ENCODE peak calls at places on chromosomes 4 and X, in four cellular contexts. M is HAP-1, B is heart left ventricle, C is neural crest cell. U is an unnamed sample.
A peak's percentile ranks its signal among the peaks of the same experiment; 100 is the strongest.

GRCh38 chr4:68581382-68582338 is 5.5 kb upstream of the UGT2B17 start:
- DNase-seq in M (no peak), B (no peak), C (no peak), U (no peak)

GRCh38 chr4:37970702-37971101 is 10.5 kb downstream of the PTTG2 start:
- DNase-seq in M (peak; percentile 66), B (peak; percentile 84), C (no peak), U (peak; percentile 17)

GRCh38 chr4:159027535-159027934 is 75.3 kb upstream of the RAPGEF2 start:
- DNase-seq in M (no peak), B (no peak), C (no peak), U (no peak)

GRCh38 chr4:150385606-150386005 is 196.3 kb upstream of the MAB21L2 start:
- DNase-seq in M (peak; percentile 71), B (peak; percentile 9), C (no peak), U (peak; percentile 5)

GRCh38 chrX:44428989-44429627 is 85.6 kb upstream of the EFHC2 start:
- DNase-seq in M (no peak), B (no peak), C (no peak), U (no peak)

GRCh38 chr4:99043346-99043745 is 45.2 kb downstream of the ADH5 start:
- DNase-seq in M (no peak), B (no peak), C (no peak), U (no peak)

GRCh38 chr4:167234388-167234881 is at the start of gene SPOCK3:
- DNase-seq in M (peak; percentile 68), B (peak; percentile 17), C (peak; percentile 36), U (peak; percentile 42)

GRCh38 chr4:4195354-4195753 is 31.4 kb downstream of the OTOP1 start:
- DNase-seq in M (no peak), B (no peak), C (no peak), U (no peak)

GRCh38 chr4:122576261-122577188 is 44.3 kb downstream of the IL21 start:
- DNase-seq in M (peak; percentile 32), B (no peak), C (peak; percentile 10), U (no peak)

GRCh38 chrX:154025230-154025629 is 5.5 kb upstream of the IRAK1 start:
- DNase-seq in M (no peak), B (no peak), C (no peak), U (no peak)

GRCh38 chr4:109729155-109729562 is 711 bp downstream of the PLA2G12A start:
- DNase-seq in M (no peak), B (no peak), C (no peak), U (no peak)

GRCh38 chr4:15500721-15501120 is 31.0 kb downstream of the CC2D2A start:
- DNase-seq in M (no peak), B (no peak), C (no peak), U (no peak)

GRCh38 chr4:38867478-38868054 is at the start of gene FAM114A1:
- DNase-seq in M (no peak), B (peak; percentile 87), C (peak; percentile 38), U (peak; percentile 70)

GRCh38 chr4:153776601-153777000 is 12.3 kb downstream of the SFRP2 start:
- DNase-seq in M (no peak), B (no peak), C (no peak), U (no peak)

GRCh38 chr4:157389751-157390150 is 169.2 kb downstream of the GRIA2 start:
- DNase-seq in M (no peak), B (no peak), C (no peak), U (no peak)

GRCh38 chr4:19227701-19228100 is 1024.0 kb upstream of the SLIT2 start:
- DNase-seq in M (no peak), B (no peak), C (no peak), U (no peak)

GRCh38 chrX:48703642-48704481 is 7.3 kb downstream of the SUV39H1 start:
- DNase-seq in M (no peak), B (no peak), C (no peak), U (no peak)

GRCh38 chr4:79235074-79235473 is 90.8 kb downstream of the NAA11 start:
- DNase-seq in M (no peak), B (no peak), C (no peak), U (no peak)

GRCh38 chr4:76296421-76296820 is 10.1 kb upstream of the STBD1 start:
- DNase-seq in M (no peak), B (no peak), C (no peak), U (no peak)

GRCh38 chr4:98522603-98523395 is 135.6 kb downstream of the TSPAN5 start:
- DNase-seq in M (peak; percentile 64), B (no peak), C (no peak), U (peak; percentile 20)

GRCh38 chrX:31572396-31572795 is 500.6 kb upstream of the FTHL17 start:
- DNase-seq in M (no peak), B (no peak), C (no peak), U (no peak)

GRCh38 chrX:14712096-14712495 is 160.8 kb downstream of the FANCB start:
- DNase-seq in M (no peak), B (no peak), C (no peak), U (no peak)

GRCh38 chr4:4541040-4541631 is 712 bp downstream of the STX18 start:
- DNase-seq in M (peak; percentile 12), B (peak; percentile 16), C (no peak), U (no peak)

GRCh38 chr4:92307156-92307555 is 3.4 kb downstream of the GRID2 start:
- DNase-seq in M (no peak), B (no peak), C (no peak), U (no peak)

GRCh38 chrX:53616921-53617320 is 69.6 kb downstream of the HUWE1 start:
- DNase-seq in M (peak; percentile 81), B (no peak), C (no peak), U (no peak)

GRCh38 chr4:40564004-40564403 is 65.7 kb downstream of the RBM47 start:
- DNase-seq in M (no peak), B (peak; percentile 26), C (no peak), U (peak; percentile 12)

U was measured in H54.